ENCODE peak calls at places on chromosomes 6 and 20, in six cellular contexts. E is tibial artery, Y is left ventricle myocardium inferior, C is lung, P is testis, L is Peyer's patch. V is an unnamed sample. For H3K27me3, the result is how much of the 10 kb centered on the place peaks cover.

GRCh38 chr6:137272403-137272802 is 53.2 kb upstream of the IFNGR1 start:
- DNase-seq in E (no peak), Y (no peak), C (no peak), P (no peak), L (no peak), V (no peak)

GRCh38 chr20:24149881-24150307 is 161.3 kb upstream of the GGTLC1 start:
- DNase-seq in E (no peak), Y (peak), C (no peak), P (peak), L (no peak), V (no peak)

GRCh38 chr20:39631557-39631956 is 669.4 kb downstream of the DHX35 start:
- DNase-seq in E (no peak), Y (no peak), C (no peak), P (no peak), L (no peak), V (no peak)

GRCh38 chr20:38126146-38126912 is 38.7 kb downstream of the TGM2 start:
- DNase-seq in E (peak), Y (no peak), C (no peak), P (no peak), L (peak), V (peak)

GRCh38 chr20:60035-60918 is 27.2 kb upstream of the DEFB125 start:
- DNase-seq in E (no peak), Y (no peak), C (no peak), P (no peak), L (no peak), V (no peak)

GRCh38 chr6:10014561-10014960 is 400.3 kb downstream of the TFAP2A start:
- DNase-seq in E (no peak), Y (no peak), C (no peak), P (no peak), L (no peak), V (no peak)

GRCh38 chr6:4281341-4282293 is 146.2 kb upstream of the ECI2 start:
- DNase-seq in E (no peak), Y (peak), C (peak), P (peak), L (peak), V (peak)

GRCh38 chr6:7726416-7727149 is 684 bp downstream of the BMP6 start:
- DNase-seq in E (no peak), Y (no peak), C (no peak), P (no peak), L (no peak), V (no peak)

GRCh38 chr20:50916934-50917333 is 14.3 kb downstream of the ADNP start:
- DNase-seq in E (no peak), Y (no peak), C (no peak), P (no peak), L (no peak), V (no peak)

GRCh38 chr6:98041921-98042320 is 758.9 kb upstream of the MMS22L start:
- DNase-seq in E (no peak), Y (no peak), C (no peak), P (no peak), L (no peak), V (no peak)

GRCh38 chr6:32432050-32432450 is 7.6 kb upstream of the HLA-DRA start:
- DNase-seq in E (no peak), Y (no peak), C (no peak), P (no peak), L (no peak), V (no peak)

GRCh38 chr6:167350322-167350721 is 25.4 kb downstream of the TTLL2 start:
- DNase-seq in E (no peak), Y (peak), C (no peak), P (no peak), L (no peak), V (no peak)

GRCh38 chr6:110378552-110378951 is 20.4 kb upstream of the METTL24 start:
- DNase-seq in E (no peak), Y (no peak), C (no peak), P (no peak), L (no peak), V (no peak)

GRCh38 chr20:31910071-31910803 is 39.8 kb downstream of the TTLL9 start:
- DNase-seq in E (no peak), Y (no peak), C (no peak), P (no peak), L (no peak), V (no peak)

GRCh38 chr20:51906049-51906448 is 103.7 kb upstream of the SALL4 start:
- DNase-seq in E (no peak), Y (no peak), C (no peak), P (no peak), L (no peak), V (no peak)

GRCh38 chr20:38466171-38466570 is 6.5 kb upstream of the RALGAPB start:
- DNase-seq in E (no peak), Y (no peak), C (no peak), P (no peak), L (no peak), V (no peak)

GRCh38 chr6:119105262-119105661 is 26.8 kb upstream of the FAM184A start:
- DNase-seq in E (no peak), Y (no peak), C (no peak), P (no peak), L (no peak), V (no peak)

GRCh38 chr6:104921896-104922295 is 35.0 kb upstream of the LIN28B start:
- DNase-seq in E (no peak), Y (no peak), C (no peak), P (no peak), L (no peak), V (no peak)

GRCh38 chr6:160662842-160663241 is 1.2 kb downstream of the LPA start:
- DNase-seq in E (no peak), Y (no peak), C (no peak), P (no peak), L (no peak), V (no peak)

GRCh38 chr20:35443003-35443402 is 5.0 kb upstream of the GDF5 start:
- DNase-seq in E (no peak), Y (no peak), C (no peak), P (no peak), L (no peak), V (no peak)

GRCh38 chr6:82040405-82041221 is 206.9 kb downstream of the IBTK start:
- DNase-seq in E (peak), Y (no peak), C (no peak), P (peak), L (peak), V (peak)

GRCh38 chr20:64209148-64209547 is 44.9 kb downstream of the MYT1 start:
- DNase-seq in E (no peak), Y (no peak), C (no peak), P (no peak), L (no peak), V (no peak)
- H3K4me3 ChIP-seq in E (no peak), Y (no peak), C (no peak), P (no peak), L (no peak), V (no peak)

DNA sequence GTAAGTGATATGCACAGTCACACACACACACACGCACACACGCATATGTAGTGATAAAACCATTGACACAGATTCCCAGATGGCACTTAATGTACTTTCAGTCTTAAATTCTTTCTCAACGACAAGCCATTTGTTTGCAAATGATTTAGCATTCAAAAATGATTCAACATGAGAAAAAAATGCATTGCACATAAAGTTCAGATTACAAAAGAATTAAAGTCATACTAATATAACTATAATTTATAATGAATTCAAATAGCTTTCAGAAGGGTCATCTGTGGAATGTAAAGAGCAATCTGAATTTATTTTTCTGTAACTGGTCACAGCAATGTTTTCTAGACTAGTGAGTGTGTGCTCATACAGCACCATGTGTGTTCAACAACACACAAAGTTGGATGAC is 521.6 kb upstream of the ZNF337 start:
- DNase-seq in E (no peak), Y (no peak), C (no peak), P (no peak), L (no peak), V (no peak)
- H3K27me3 ChIP-seq in E (under half), Y (under half), C (under half), P (under half), L (under half), V (under half)

GRCh38 chr6:157203764-157204163 is 119.6 kb downstream of the TMEM242 start:
- DNase-seq in E (no peak), Y (no peak), C (no peak), P (no peak), L (no peak), V (no peak)
- H3K27ac ChIP-seq in E (no peak), Y (no peak), C (no peak), P (no peak), L (no peak), V (no peak)

GRCh38 chr6:52306972-52307849 is 22.7 kb upstream of the MCM3 start:
- DNase-seq in E (no peak), Y (peak), C (peak), P (no peak), L (no peak), V (no peak)
- H3K4me3 ChIP-seq in E (no peak), Y (no peak), C (no peak), P (no peak), L (no peak), V (no peak)

DNA sequence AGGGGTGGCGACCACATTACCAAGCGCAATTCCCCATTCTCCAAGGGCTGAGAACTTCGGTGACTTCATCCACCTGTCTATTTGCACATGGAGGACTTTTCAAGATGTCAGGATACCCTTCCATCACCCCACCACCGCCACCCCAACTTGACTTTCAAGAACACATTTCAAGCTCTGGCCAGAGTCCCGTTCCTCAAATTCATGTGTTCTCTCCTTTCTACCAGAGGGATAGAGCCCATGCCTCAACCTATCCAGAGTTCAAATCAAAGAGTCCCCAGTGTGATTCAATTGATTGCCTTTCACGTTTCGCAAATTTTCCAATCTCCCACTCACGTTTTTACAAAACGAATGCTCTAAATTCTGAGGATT is 4.4 kb downstream of the TCF21 start:
- DNase-seq in E (no peak), Y (no peak), C (no peak), P (no peak), L (no peak), V (no peak)
- H3K27me3 ChIP-seq in E (under half), Y (half or more), C (under half), P (under half), L (under half), V (under half)

GRCh38 chr6:133951881-133952814 is 876 bp upstream of the TBPL1 start:
- DNase-seq in E (peak), Y (peak), C (peak), P (peak), L (peak), V (peak)
- H3K27ac ChIP-seq in E (peak), Y (peak), C (peak), P (peak), L (peak), V (peak)

V was measured in ovary.